ENCODE peak calls at places on chromosome 6, in six cellular contexts. N, Q, M, H, K and E are unnamed samples.

GRCh38 chr6:116945809-116946208 is 68.8 kb downstream of the RFX6 start:
- DNase-seq in N (no peak), M (no peak), Q (no peak), K (peak; percentile 18), H (no peak), E (no peak)

GRCh38 chr6:89281779-89282246 is 33.3 kb downstream of the GABRR2 start:
- DNase-seq in Q (no peak), N (peak; percentile 11), M (no peak), K (peak; percentile 50), H (no peak), E (no peak)

GRCh38 chr6:152150196-152150595 is 342.7 kb downstream of the ESR1 start:
- DNase-seq in M (no peak), Q (no peak), N (no peak), H (no peak), K (no peak), E (no peak)

GRCh38 chr6:42708096-42708495 is 14.3 kb downstream of the PRPH2 start:
- DNase-seq in M (no peak), N (no peak), Q (no peak), H (no peak), K (no peak), E (no peak)

GRCh38 chr6:114342086-114342825 is 567 bp downstream of the HS3ST5 start:
- DNase-seq in N (no peak), K (no peak), M (no peak), H (peak; percentile 13), Q (peak; percentile 64), E (no peak)

GRCh38 chr6:10695086-10695657 is 400 bp downstream of the PAK1IP1 start:
- DNase-seq in Q (no peak), K (no peak), N (no peak), M (no peak), H (peak; percentile 64), E (no peak)

GRCh38 chr6:151858294-151858693 is 50.8 kb downstream of the ESR1 start:
- DNase-seq in Q (no peak), H (no peak), N (no peak), M (no peak), K (no peak), E (no peak)

GRCh38 chr6:111865909-111866546 is 7.2 kb downstream of the FYN start:
- DNase-seq in M (no peak), H (no peak), K (no peak), N (no peak), Q (no peak), E (no peak)

GRCh38 chr6:41074692-41075436 is 2.1 kb downstream of the NFYA start:
- DNase-seq in M (no peak), Q (no peak), K (no peak), N (peak; percentile 37), H (no peak), E (no peak)

GRCh38 chr6:104957301-104958177 is 632 bp downstream of the LIN28B start:
- DNase-seq in M (no peak), H (peak; percentile 63), K (no peak), Q (no peak), N (no peak), E (no peak)

GRCh38 chr6:139663996-139664395 is 289.5 kb upstream of the CITED2 start:
- DNase-seq in H (no peak), M (no peak), Q (no peak), K (no peak), N (no peak), E (no peak)

GRCh38 chr6:2773450-2773849 is 8.3 kb downstream of the WRNIP1 start:
- DNase-seq in Q (no peak), K (peak; percentile 33), N (no peak), M (no peak), H (no peak), E (no peak)

GRCh38 chr6:110404602-110405001 is 10.8 kb downstream of the DDO start:
- DNase-seq in H (no peak), M (no peak), N (no peak), K (no peak), Q (no peak), E (no peak)

GRCh38 chr6:48476257-48476656 is 365.3 kb upstream of the PTCHD4 start:
- DNase-seq in H (peak; percentile 54), Q (no peak), M (no peak), N (no peak), K (peak; percentile 20), E (no peak)

GRCh38 chr6:170445487-170445886 is 107.6 kb downstream of the PSMB1 start:
- DNase-seq in K (no peak), H (no peak), M (no peak), Q (no peak), N (no peak), E (no peak)

GRCh38 chr6:81996414-81996813 is 243.9 kb upstream of the TENT5A start:
- DNase-seq in N (no peak), M (no peak), H (no peak), Q (no peak), K (peak; percentile 86), E (no peak)

GRCh38 chr6:122026572-122027369 is 372.7 kb upstream of the HSF2 start:
- DNase-seq in H (no peak), M (no peak), Q (no peak), N (no peak), K (no peak), E (no peak)

GRCh38 chr6:156791261-156791850 is 14.2 kb downstream of the ARID1B start:
- DNase-seq in Q (no peak), H (peak; percentile 85), N (peak; percentile 96), K (peak; percentile 8), M (peak; percentile 46), E (peak; percentile 36)

GRCh38 chr6:123518441-123519190 is 118.1 kb downstream of the TRDN start:
- DNase-seq in N (no peak), Q (no peak), M (no peak), K (no peak), H (no peak), E (no peak)

GRCh38 chr6:154868143-154868594 is 126.9 kb upstream of the TIAM2 start:
- DNase-seq in M (peak; percentile 17), Q (no peak), H (no peak), K (peak; percentile 61), N (peak; percentile 77), E (peak; percentile 11)

GRCh38 chr6:81623106-81623834 is 129.2 kb downstream of the TENT5A start:
- DNase-seq in Q (no peak), K (no peak), H (no peak), N (no peak), M (no peak), E (no peak)

GRCh38 chr6:11271228-11271627 is 38.8 kb upstream of the NEDD9 start:
- DNase-seq in M (no peak), K (no peak), N (peak; percentile 43), Q (no peak), H (no peak), E (no peak)

GRCh38 chr6:135423649-135424128 is 73.9 kb downstream of the AHI1 start:
- DNase-seq in H (peak; percentile 49), K (peak; percentile 48), Q (no peak), M (no peak), N (peak; percentile 41), E (peak; percentile 49)

GRCh38 chr6:113879186-113880096 is 22.3 kb downstream of the MARCKS start:
- DNase-seq in K (peak; percentile 77), N (peak; percentile 93), H (peak; percentile 86), Q (peak; percentile 2), M (peak; percentile 66), E (peak; percentile 34)

GRCh38 chr6:165082631-165083030 is 226.8 kb downstream of the C6orf118 start:
- DNase-seq in Q (no peak), M (no peak), N (no peak), K (no peak), H (no peak), E (no peak)

GRCh38 chr6:53029761-53030160 is 34.7 kb upstream of the GSTA4 start:
- DNase-seq in Q (no peak), N (peak; percentile 7), H (no peak), K (no peak), M (no peak), E (no peak)

GRCh38 chr6:157542405-157542943 is 161.5 kb downstream of the ZDHHC14 start:
- DNase-seq in Q (no peak), K (no peak), M (no peak), H (no peak), N (no peak), E (no peak)